ENCODE peak calls at places on chromosomes 12 and 14, in five cellular contexts. One of them, this sample, is unnamed. For H3K4me1, the result is how much of the 10 kb centered on the place peaks cover.

GRCh38 chr12:4784404-4785054 is 64.3 kb downstream of the GALNT8 start:
- DNase-seq in left lung: no peak
- DNase-seq in fibroblast of lung: no peak
- DNase-seq in colonic mucosa: no peak
- DNase-seq in stomach: no peak
- DNase-seq in this sample: no peak

GRCh38 chr12:56257491-56258067 is 605 bp downstream of the ANKRD52 start:
- DNase-seq in left lung: no peak
- DNase-seq in fibroblast of lung: no peak
- DNase-seq in colonic mucosa: peak
- DNase-seq in stomach: no peak
- DNase-seq in this sample: peak

GRCh38 chr12:105986779-105987686 is 151.7 kb downstream of the NUAK1 start:
- DNase-seq in left lung: no peak
- DNase-seq in fibroblast of lung: peak
- DNase-seq in colonic mucosa: no peak
- DNase-seq in stomach: no peak
- DNase-seq in this sample: no peak

GRCh38 chr12:113955109-113955970 is 10.8 kb downstream of the RBM19 start:
- DNase-seq in left lung: no peak
- DNase-seq in fibroblast of lung: no peak
- DNase-seq in colonic mucosa: peak
- DNase-seq in stomach: peak
- DNase-seq in this sample: no peak

GRCh38 chr12:3685813-3686212 is 67.1 kb downstream of the CRACR2A start:
- DNase-seq in left lung: no peak
- DNase-seq in fibroblast of lung: no peak
- DNase-seq in colonic mucosa: no peak
- DNase-seq in stomach: no peak
- DNase-seq in this sample: no peak

GRCh38 chr14:71474866-71475265 is 457.4 kb upstream of the RGS6 start:
- DNase-seq in left lung: no peak
- DNase-seq in fibroblast of lung: no peak
- DNase-seq in colonic mucosa: no peak
- DNase-seq in stomach: no peak
- DNase-seq in this sample: no peak

GRCh38 chr12:92629349-92630065 is 73.3 kb upstream of the PLEKHG7 start:
- DNase-seq in left lung: no peak
- DNase-seq in fibroblast of lung: peak
- DNase-seq in colonic mucosa: no peak
- DNase-seq in stomach: peak
- DNase-seq in this sample: peak

GRCh38 chr14:94888108-94888507 is 118.2 kb upstream of the GSC start:
- DNase-seq in left lung: no peak
- DNase-seq in fibroblast of lung: no peak
- DNase-seq in colonic mucosa: peak
- DNase-seq in stomach: peak
- DNase-seq in this sample: no peak

GRCh38 chr12:101459642-101460346 is 15.3 kb upstream of the SPIC start:
- DNase-seq in left lung: no peak
- DNase-seq in fibroblast of lung: peak
- DNase-seq in colonic mucosa: peak
- DNase-seq in stomach: peak
- DNase-seq in this sample: no peak

GRCh38 chr12:107134558-107134957 is 41.2 kb upstream of the CRY1 start:
- DNase-seq in left lung: no peak
- DNase-seq in fibroblast of lung: no peak
- DNase-seq in colonic mucosa: no peak
- DNase-seq in stomach: no peak
- DNase-seq in this sample: no peak

GRCh38 chr14:51228890-51229289 is 11.2 kb upstream of the TMX1 start:
- DNase-seq in left lung: no peak
- DNase-seq in fibroblast of lung: no peak
- DNase-seq in colonic mucosa: no peak
- DNase-seq in stomach: no peak
- DNase-seq in this sample: no peak

GRCh38 chr12:38151991-38152700 is 164.4 kb upstream of the ALG10B start:
- DNase-seq in left lung: peak
- DNase-seq in fibroblast of lung: no peak
- DNase-seq in colonic mucosa: peak
- DNase-seq in stomach: no peak
- DNase-seq in this sample: no peak

GRCh38 chr14:52949711-52950409 is 990 bp downstream of the FERMT2 start:
- DNase-seq in left lung: no peak
- DNase-seq in fibroblast of lung: peak
- DNase-seq in colonic mucosa: no peak
- DNase-seq in stomach: no peak
- DNase-seq in this sample: peak

DNA sequence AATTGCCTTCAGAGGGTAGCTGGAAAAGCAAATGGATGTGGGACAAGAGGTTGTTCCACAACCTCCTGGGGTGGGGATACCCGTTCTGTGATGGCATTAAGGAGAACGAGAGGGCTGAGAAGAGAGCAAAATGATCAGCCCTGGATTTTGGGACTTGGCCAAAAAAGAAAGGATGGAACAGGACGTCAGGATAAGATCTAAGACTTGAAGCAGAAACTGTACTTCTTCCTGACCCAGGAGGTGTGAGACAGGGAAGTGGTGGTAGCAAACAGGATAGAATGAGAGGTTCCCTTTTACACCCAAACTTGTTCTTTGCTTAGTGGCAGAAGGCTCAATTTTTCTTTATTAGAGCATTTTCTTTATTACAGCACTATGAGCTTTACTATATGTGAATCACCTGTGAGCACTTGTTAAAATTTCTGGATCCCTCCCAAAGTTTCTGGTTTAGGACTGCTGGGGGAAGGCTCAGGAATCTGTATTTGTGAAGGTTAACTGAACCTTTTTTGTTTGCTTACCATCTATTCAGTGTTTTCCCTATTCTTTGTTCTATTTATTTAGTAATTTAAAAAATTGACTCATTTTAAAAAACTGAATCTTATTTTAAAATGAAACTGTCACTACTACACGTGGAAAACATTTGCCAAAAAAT is 59.2 kb downstream of the ERC1 start:
- DNase-seq in left lung: no peak
- DNase-seq in fibroblast of lung: no peak
- DNase-seq in colonic mucosa: no peak
- DNase-seq in stomach: no peak
- DNase-seq in this sample: no peak
- H3K4me1 ChIP-seq in left lung: under half
- H3K4me1 ChIP-seq in fibroblast of lung: under half
- H3K4me1 ChIP-seq in colonic mucosa: under half
- H3K4me1 ChIP-seq in stomach: under half
- H3K4me1 ChIP-seq in this sample: under half

GRCh38 chr14:49892301-49892635 is 614 bp upstream of the ARF6 start:
- DNase-seq in left lung: no peak
- DNase-seq in fibroblast of lung: peak
- DNase-seq in colonic mucosa: peak
- DNase-seq in stomach: peak
- DNase-seq in this sample: peak

GRCh38 chr14:49895480-49895879 is 2.6 kb downstream of the ARF6 start:
- DNase-seq in left lung: no peak
- DNase-seq in fibroblast of lung: no peak
- DNase-seq in colonic mucosa: peak
- DNase-seq in stomach: no peak
- DNase-seq in this sample: no peak

GRCh38 chr14:49892636-49893308 is at the start of gene ARF6:
- DNase-seq in left lung: peak
- DNase-seq in fibroblast of lung: peak
- DNase-seq in colonic mucosa: peak
- DNase-seq in stomach: peak
- DNase-seq in this sample: peak

GRCh38 chr14:49896956-49897355 is 4.1 kb downstream of the ARF6 start:
- DNase-seq in left lung: no peak
- DNase-seq in fibroblast of lung: no peak
- DNase-seq in colonic mucosa: peak
- DNase-seq in stomach: no peak
- DNase-seq in this sample: no peak

GRCh38 chr14:49893309-49894213 is 679 bp downstream of the ARF6 start:
- DNase-seq in left lung: peak
- DNase-seq in fibroblast of lung: peak
- DNase-seq in colonic mucosa: peak
- DNase-seq in stomach: peak
- DNase-seq in this sample: peak
- TF ChIP-seq CTCF in left lung: no peak
- TF ChIP-seq CTCF in fibroblast of lung: no peak
- TF ChIP-seq CTCF in colonic mucosa: no peak
- TF ChIP-seq CTCF in stomach: no peak
- TF ChIP-seq CTCF in this sample: no peak

DNA sequence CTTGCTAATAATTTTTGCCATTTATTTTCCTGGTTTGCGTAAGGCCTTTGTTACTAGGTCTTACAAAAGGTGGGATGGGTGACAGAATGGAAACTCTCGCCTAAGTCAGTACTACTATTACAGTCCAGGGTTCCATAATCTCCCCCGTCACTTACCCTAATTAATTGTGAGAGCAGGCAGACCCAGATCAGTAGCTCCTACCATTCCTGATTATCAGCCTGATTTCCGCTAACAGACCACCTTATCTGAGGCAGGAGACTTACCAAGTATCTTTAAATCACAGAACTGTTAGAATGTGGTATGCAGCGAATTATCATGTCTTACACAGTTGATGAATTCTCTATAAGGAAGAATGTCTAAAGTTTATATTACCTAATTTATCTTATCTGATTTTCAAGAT is 234.7 kb downstream of the FOXN3 start:
- DNase-seq in left lung: no peak
- DNase-seq in fibroblast of lung: no peak
- DNase-seq in colonic mucosa: no peak
- DNase-seq in stomach: no peak
- DNase-seq in this sample: no peak
- H3K4me1 ChIP-seq in left lung: under half
- H3K4me1 ChIP-seq in fibroblast of lung: under half
- H3K4me1 ChIP-seq in colonic mucosa: under half
- H3K4me1 ChIP-seq in stomach: under half
- H3K4me1 ChIP-seq in this sample: under half

DNA sequence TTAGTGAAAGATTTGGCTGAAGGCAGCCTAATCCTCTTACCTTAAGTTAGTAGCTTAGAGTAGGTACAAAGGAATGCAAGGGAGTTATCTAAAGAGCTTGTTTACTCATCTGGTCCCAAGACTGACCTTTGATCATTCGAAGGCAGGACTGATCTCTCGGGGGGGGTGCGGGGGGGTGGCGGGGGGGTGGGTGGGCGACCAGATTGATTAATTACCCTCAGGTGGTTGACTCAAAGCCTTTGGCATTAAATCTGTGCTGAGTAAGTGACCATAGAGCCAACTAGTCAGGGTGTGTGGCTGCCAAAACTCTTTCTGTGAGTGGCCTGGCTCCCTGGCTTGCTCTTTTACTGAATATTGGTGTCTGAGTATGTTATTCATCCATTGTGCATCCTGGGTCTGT is 731.9 kb upstream of the FBXO33 start:
- DNase-seq in left lung: no peak
- DNase-seq in fibroblast of lung: no peak
- DNase-seq in colonic mucosa: no peak
- DNase-seq in stomach: no peak
- DNase-seq in this sample: no peak
- TF ChIP-seq CTCF in left lung: no peak
- TF ChIP-seq CTCF in fibroblast of lung: no peak
- TF ChIP-seq CTCF in colonic mucosa: no peak
- TF ChIP-seq CTCF in stomach: no peak
- TF ChIP-seq CTCF in this sample: no peak

GRCh38 chr12:53225635-53226424 is 6.2 kb downstream of the RARG start:
- DNase-seq in left lung: no peak
- DNase-seq in fibroblast of lung: no peak
- DNase-seq in colonic mucosa: no peak
- DNase-seq in stomach: no peak
- DNase-seq in this sample: no peak
- H3K4me1 ChIP-seq in left lung: under half
- H3K4me1 ChIP-seq in fibroblast of lung: under half
- H3K4me1 ChIP-seq in colonic mucosa: under half
- H3K4me1 ChIP-seq in stomach: half or more
- H3K4me1 ChIP-seq in this sample: half or more

DNA sequence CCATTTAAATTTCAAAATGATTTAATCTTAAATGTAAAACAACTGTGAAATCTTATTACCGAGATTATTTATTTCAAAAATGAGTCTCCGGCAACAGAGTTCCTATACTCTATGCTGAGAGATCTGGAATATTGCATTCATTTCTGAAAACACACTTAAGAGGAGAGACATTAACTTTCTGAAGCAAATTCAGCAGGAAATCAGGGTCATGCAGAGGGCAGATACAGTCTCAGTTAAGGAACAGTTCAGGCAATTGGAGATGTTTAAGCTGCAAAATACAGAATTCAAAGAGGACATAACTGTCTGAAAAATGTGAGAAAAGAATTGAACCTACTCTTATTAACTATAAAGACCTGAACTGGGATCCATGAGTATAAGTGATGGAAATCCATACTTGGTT is 320.7 kb downstream of the PAWR start:
- DNase-seq in left lung: no peak
- DNase-seq in fibroblast of lung: no peak
- DNase-seq in colonic mucosa: no peak
- DNase-seq in stomach: no peak
- DNase-seq in this sample: no peak
- TF ChIP-seq CTCF in left lung: no peak
- TF ChIP-seq CTCF in fibroblast of lung: no peak
- TF ChIP-seq CTCF in colonic mucosa: no peak
- TF ChIP-seq CTCF in stomach: no peak
- TF ChIP-seq CTCF in this sample: no peak